ENCODE peak calls at places on chromosomes 1 and 21, in eight cellular contexts. H is activated CD4-positive, alpha-beta T cell treated with anti-CD3 and anti-CD28 coated beads, Interleukin-2, amount 50 U/mL, for 24 hours; P is stimulated activated CD8-positive, alpha-beta memory T cell treated with anti-CD3 and anti-CD28 coated beads, Interleukin-2, amount 100 ng/mL, for 48 hours; K is stimulated activated CD4-positive, alpha-beta T cell treated with anti-CD3 and anti-CD28 coated beads, Interleukin-4, amount 100 ng/mL, for 24 hours; Q is HTR-8/SVneo; B is tibial artery; A is head of caudate nucleus; R is NCI-H1092. G is an unnamed sample.

GRCh38 chr1:21511579-21512522 is 2.6 kb downstream of the ALPL start:
- DNase-seq in K (no peak), A (no peak), B (peak), H (no peak), Q (no peak), R (no peak), P (no peak), G (no peak)

GRCh38 chr1:36118396-36118795 is 6.6 kb downstream of the COL8A2 start:
- DNase-seq in R (no peak), H (no peak), Q (no peak), P (no peak), B (no peak), K (no peak), A (no peak), G (no peak)

GRCh38 chr1:205576805-205577761 is 54.7 kb downstream of the ELK4 start:
- DNase-seq in K (no peak), Q (no peak), A (no peak), P (no peak), R (no peak), B (no peak), H (no peak), G (no peak)

GRCh38 chr1:215076312-215076711 is 6.2 kb upstream of the KCNK2 start:
- DNase-seq in K (no peak), R (no peak), B (no peak), A (no peak), Q (no peak), H (no peak), P (no peak), G (no peak)

GRCh38 chr21:38628426-38628825 is 130.1 kb upstream of the ERG start:
- DNase-seq in K (no peak), R (no peak), Q (no peak), P (no peak), A (no peak), B (no peak), H (no peak), G (no peak)

GRCh38 chr21:15825699-15826098 is 95.9 kb downstream of the USP25 start:
- DNase-seq in K (no peak), A (no peak), B (no peak), H (no peak), R (no peak), P (no peak), Q (no peak), G (no peak)

GRCh38 chr1:70504176-70504820 is 93.2 kb downstream of the CTH start:
- DNase-seq in K (no peak), A (no peak), P (no peak), R (no peak), H (no peak), B (no peak), Q (peak), G (no peak)

GRCh38 chr1:57058652-57059501 is 93.1 kb upstream of the C8B start:
- DNase-seq in R (no peak), A (no peak), Q (no peak), B (no peak), P (no peak), H (no peak), K (no peak), G (no peak)

GRCh38 chr1:212139526-212140137 is 104.1 kb downstream of the DTL start:
- DNase-seq in A (no peak), P (no peak), K (no peak), R (no peak), H (no peak), B (no peak), Q (no peak), G (no peak)

G was measured in putamen.